ENCODE peak calls at places on chromosomes 3 and 15, in nine cellular contexts. X, P, Y, B, I, O, Z, L and R are unnamed samples.

GRCh38 chr3:99474776-99475175 is 163.6 kb upstream of the COL8A1 start:
- DNase-seq in X (no peak), P (no peak), Y (no peak), B (no peak), I (peak; percentile 2), O (no peak), Z (peak; percentile 28), L (no peak), R (no peak)

GRCh38 chr15:96019114-96019513 is 311.4 kb upstream of the NR2F2 start:
- DNase-seq in X (no peak), P (no peak), Y (no peak), B (no peak), I (no peak), O (no peak), Z (no peak), L (no peak), R (no peak)

GRCh38 chr3:34292605-34293300 is 494.3 kb downstream of the PDCD6IP start:
- DNase-seq in X (no peak), P (no peak), Y (no peak), B (no peak), I (no peak), O (no peak), Z (no peak), L (no peak), R (no peak)

GRCh38 chr15:76913737-76914136 is 8.6 kb upstream of the SCAPER start:
- DNase-seq in X (no peak), P (no peak), Y (no peak), B (no peak), I (no peak), O (no peak), Z (no peak), L (no peak), R (no peak)

GRCh38 chr3:58013973-58014649 is 5.9 kb downstream of the FLNB start:
- DNase-seq in X (peak; percentile 31), P (no peak), Y (no peak), B (no peak), I (peak; percentile 98), O (no peak), Z (peak; percentile 86), L (no peak), R (no peak)

GRCh38 chr15:79130535-79131130 is 40.1 kb upstream of the RASGRF1 start:
- DNase-seq in X (no peak), P (no peak), Y (no peak), B (peak; percentile 20), I (no peak), O (no peak), Z (no peak), L (no peak), R (no peak)

GRCh38 chr3:39900462-39901002 is 91.1 kb downstream of the MYRIP start:
- DNase-seq in X (no peak), P (no peak), Y (no peak), B (peak; percentile 26), I (peak; percentile 4), O (no peak), Z (no peak), L (no peak), R (no peak)

GRCh38 chr3:151686257-151686656 is 47.5 kb upstream of the AADACL2 start:
- DNase-seq in X (no peak), P (no peak), Y (no peak), B (no peak), I (no peak), O (no peak), Z (no peak), L (no peak), R (no peak)

GRCh38 chr3:23203651-23204111 is 554 bp downstream of the UBE2E2 start:
- DNase-seq in X (peak; percentile 17), P (peak; percentile 14), Y (peak; percentile 16), B (peak; percentile 29), I (peak; percentile 57), O (peak; percentile 44), Z (peak; percentile 36), L (no peak), R (peak; percentile 58)

GRCh38 chr3:76554717-76555116 is 485.2 kb upstream of the ROBO2 start:
- DNase-seq in X (no peak), P (no peak), Y (no peak), B (no peak), I (peak; percentile 53), O (no peak), Z (peak; percentile 69), L (no peak), R (no peak)

GRCh38 chr15:81809543-81809942 is 236.3 kb downstream of the MEX3B start:
- DNase-seq in X (no peak), P (no peak), Y (peak; percentile 72), B (peak; percentile 15), I (peak; percentile 12), O (no peak), Z (peak; percentile 18), L (no peak), R (no peak)

GRCh38 chr3:17810759-17811158 is 68.3 kb upstream of the TBC1D5 start:
- DNase-seq in X (no peak), P (no peak), Y (no peak), B (peak; percentile 83), I (peak; percentile 70), O (no peak), Z (no peak), L (no peak), R (no peak)

GRCh38 chr3:81452406-81452805 is 309.0 kb downstream of the GBE1 start:
- DNase-seq in X (no peak), P (no peak), Y (no peak), B (peak; percentile 51), I (no peak), O (no peak), Z (no peak), L (no peak), R (no peak)

GRCh38 chr3:190131329-190131728 is 10.6 kb upstream of the P3H2 start:
- DNase-seq in X (no peak), P (no peak), Y (no peak), B (peak; percentile 82), I (peak; percentile 55), O (no peak), Z (peak; percentile 79), L (no peak), R (no peak)

GRCh38 chr3:46006646-46007045 is 11.0 kb upstream of the FYCO1 start:
- DNase-seq in X (no peak), P (no peak), Y (no peak), B (peak; percentile 80), I (peak; percentile 85), O (no peak), Z (peak; percentile 81), L (no peak), R (no peak)

GRCh38 chr3:55571913-55572312 is 84.8 kb upstream of the WNT5A start:
- DNase-seq in X (peak; percentile 68), P (no peak), Y (no peak), B (no peak), I (no peak), O (peak; percentile 14), Z (no peak), L (peak; percentile 52), R (peak; percentile 84)

GRCh38 chr3:162722336-162722735 is 1225.7 kb downstream of the OTOL1 start:
- DNase-seq in X (no peak), P (no peak), Y (no peak), B (no peak), I (no peak), O (no peak), Z (no peak), L (no peak), R (no peak)

GRCh38 chr3:160577551-160578195 is 12.3 kb upstream of the KPNA4 start:
- DNase-seq in X (no peak), P (no peak), Y (no peak), B (peak; percentile 85), I (no peak), O (no peak), Z (peak; percentile 36), L (no peak), R (no peak)

GRCh38 chr3:17639765-17640164 is 102.7 kb downstream of the TBC1D5 start:
- DNase-seq in X (no peak), P (no peak), Y (no peak), B (peak; percentile 80), I (peak; percentile 94), O (no peak), Z (peak; percentile 90), L (no peak), R (no peak)

DNA sequence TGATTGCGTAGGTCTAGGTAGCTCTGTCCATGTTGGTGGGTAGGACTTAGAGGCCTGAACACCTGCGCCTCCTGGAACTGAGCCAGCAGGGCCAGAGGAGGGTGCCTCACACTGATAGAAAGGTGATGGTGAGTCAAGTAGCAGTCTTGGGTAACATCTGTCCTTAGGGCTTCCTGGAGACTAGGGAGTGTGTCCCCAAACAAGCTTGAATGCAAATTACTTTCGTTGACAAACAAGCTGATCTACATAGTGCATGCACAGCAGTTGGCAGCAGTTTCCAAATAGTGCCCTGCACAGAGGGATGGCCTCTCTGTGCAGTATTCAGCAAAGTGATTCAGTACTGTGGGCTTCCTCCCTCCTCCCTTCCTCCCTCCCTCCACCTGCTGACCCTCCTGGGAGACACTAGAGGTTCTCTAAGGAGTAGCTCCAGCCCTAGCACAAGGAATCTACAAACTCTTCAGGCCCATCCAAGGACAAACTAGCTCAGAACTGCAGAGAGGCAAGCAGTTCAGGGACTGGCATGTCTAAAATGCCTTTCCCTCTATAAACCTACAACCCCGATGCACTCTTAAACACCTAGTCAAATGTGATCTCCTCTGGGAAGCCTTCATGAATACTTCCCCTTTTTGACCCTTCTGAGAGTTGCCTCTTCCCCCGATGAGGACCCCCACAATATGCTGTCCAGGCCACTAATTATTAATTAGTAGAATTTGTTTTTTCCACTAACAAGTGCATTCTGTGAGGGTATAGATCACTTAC is 61.0 kb downstream of the TLE3 start:
- DNase-seq in X (no peak), P (no peak), Y (peak; percentile 98), B (peak; percentile 28), I (no peak), O (no peak), Z (no peak), L (no peak), R (peak; percentile 48)
- H3K27ac ChIP-seq in X (no peak overlapping the region), P (no peak overlapping the region), Y (peak overlapping the region; percentile 100), B (no peak overlapping the region), I (no peak overlapping the region), O (no peak overlapping the region), Z (no peak overlapping the region), L (no peak overlapping the region), R (no peak overlapping the region)

GRCh38 chr3:37668831-37669610 is 192.7 kb upstream of the CTDSPL start:
- DNase-seq in X (peak; percentile 50), P (no peak), Y (no peak), B (no peak), I (no peak), O (no peak), Z (no peak), L (no peak), R (no peak)
- H3K27ac ChIP-seq in X (peak overlapping the region; percentile 50), P (no peak overlapping the region), Y (no peak overlapping the region), B (no peak overlapping the region), I (no peak overlapping the region), O (no peak overlapping the region), Z (no peak overlapping the region), L (no peak overlapping the region), R (peak overlapping the region; percentile 43)

GRCh38 chr3:71050521-71051258 is 532.8 kb downstream of the FOXP1 start:
- DNase-seq in X (no peak), P (peak; percentile 78), Y (no peak), B (peak; percentile 50), I (no peak), O (no peak), Z (peak; percentile 83), L (no peak), R (no peak)
- H3K27ac ChIP-seq in X (peak overlapping the region; percentile 18), P (peak overlapping the region; percentile 76), Y (no peak overlapping the region), B (peak overlapping the region; percentile 91), I (no peak overlapping the region), O (peak overlapping the region; percentile 86), Z (peak overlapping the region; percentile 53), L (no peak overlapping the region), R (no peak overlapping the region)

DNA sequence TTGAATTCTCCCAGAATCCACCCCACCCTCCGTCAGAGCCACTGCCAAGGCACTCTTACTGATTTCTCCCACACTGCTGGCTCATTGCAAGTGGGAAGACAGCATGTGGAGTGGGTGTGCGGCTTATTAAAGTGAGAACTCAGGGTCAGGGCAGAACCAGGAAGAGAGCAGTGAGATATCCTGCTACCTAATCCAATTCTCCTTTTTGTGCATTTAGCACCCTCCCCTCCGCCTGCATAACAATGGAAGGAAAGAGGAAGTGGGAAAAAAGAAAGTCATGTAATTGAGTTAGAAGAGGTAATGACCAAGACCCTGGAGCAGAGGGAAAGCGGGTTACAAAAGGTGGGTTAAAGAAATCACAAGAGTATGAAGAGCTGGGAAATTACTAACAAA is 27.8 kb upstream of the PIK3CB start:
- DNase-seq in X (no peak), P (no peak), Y (no peak), B (no peak), I (peak; percentile 19), O (no peak), Z (no peak), L (no peak), R (no peak)
- H3K27ac ChIP-seq in X (peak overlapping the region; percentile 76), P (no peak overlapping the region), Y (no peak overlapping the region), B (peak overlapping the region; percentile 98), I (peak overlapping the region; percentile 74), O (no peak overlapping the region), Z (no peak overlapping the region), L (no peak overlapping the region), R (peak overlapping the region; percentile 26)